ENCODE peak calls at places on chromosome 22, in ten cellular contexts. One of them, this sample, is unnamed.

GRCh38 chr22:18064636-18065035 is 13.2 kb upstream of the PEX26 start:
- DNase-seq in GM12865: no peak
- DNase-seq in H9: no peak
- DNase-seq in tibial artery: no peak
- DNase-seq in cardiac fibroblast: no peak
- DNase-seq in mesothelial cell of epicardium: no peak
- DNase-seq in MM.1S: no peak
- DNase-seq in left ventricle myocardium inferior: no peak
- DNase-seq in fibroblast of the aortic adventitia: no peak
- DNase-seq in hepatocyte: no peak
- DNase-seq in this sample: no peak

GRCh38 chr22:22210375-22210774 is 34.2 kb upstream of the VPREB1 start:
- DNase-seq in GM12865: peak; percentile 64
- DNase-seq in H9: no peak
- DNase-seq in tibial artery: no peak
- DNase-seq in cardiac fibroblast: peak; percentile 23
- DNase-seq in mesothelial cell of epicardium: no peak
- DNase-seq in MM.1S: peak; percentile 41
- DNase-seq in left ventricle myocardium inferior: no peak
- DNase-seq in fibroblast of the aortic adventitia: peak; percentile 71
- DNase-seq in hepatocyte: peak; percentile 41
- DNase-seq in this sample: no peak

GRCh38 chr22:26903030-26903856 is 245.9 kb downstream of the MIAT start:
- DNase-seq in GM12865: no peak
- DNase-seq in H9: peak; percentile 56
- DNase-seq in tibial artery: no peak
- DNase-seq in cardiac fibroblast: no peak
- DNase-seq in mesothelial cell of epicardium: no peak
- DNase-seq in MM.1S: no peak
- DNase-seq in left ventricle myocardium inferior: no peak
- DNase-seq in fibroblast of the aortic adventitia: no peak
- DNase-seq in hepatocyte: peak; percentile 46
- DNase-seq in this sample: no peak

GRCh38 chr22:43077121-43077877 is 11.9 kb downstream of the TTLL1 start:
- DNase-seq in GM12865: no peak
- DNase-seq in H9: no peak
- DNase-seq in tibial artery: no peak
- DNase-seq in cardiac fibroblast: peak; percentile 28
- DNase-seq in mesothelial cell of epicardium: no peak
- DNase-seq in MM.1S: no peak
- DNase-seq in left ventricle myocardium inferior: peak; percentile 65
- DNase-seq in fibroblast of the aortic adventitia: no peak
- DNase-seq in hepatocyte: no peak
- DNase-seq in this sample: no peak

GRCh38 chr22:46025973-46026906 is 49.3 kb upstream of the WNT7B start:
- DNase-seq in GM12865: no peak
- DNase-seq in H9: no peak
- DNase-seq in tibial artery: peak; percentile 18
- DNase-seq in cardiac fibroblast: no peak
- DNase-seq in mesothelial cell of epicardium: no peak
- DNase-seq in MM.1S: no peak
- DNase-seq in left ventricle myocardium inferior: peak; percentile 11
- DNase-seq in fibroblast of the aortic adventitia: no peak
- DNase-seq in hepatocyte: no peak
- DNase-seq in this sample: no peak

GRCh38 chr22:50192056-50192824 is 6.5 kb downstream of the TRABD start:
- DNase-seq in GM12865: peak; percentile 66
- DNase-seq in H9: no peak
- DNase-seq in tibial artery: no peak
- DNase-seq in cardiac fibroblast: no peak
- DNase-seq in mesothelial cell of epicardium: no peak
- DNase-seq in MM.1S: no peak
- DNase-seq in left ventricle myocardium inferior: no peak
- DNase-seq in fibroblast of the aortic adventitia: no peak
- DNase-seq in hepatocyte: no peak
- DNase-seq in this sample: no peak

GRCh38 chr22:29799217-29799680 is 32.1 kb downstream of the UQCR10 start:
- DNase-seq in GM12865: no peak
- DNase-seq in H9: no peak
- DNase-seq in tibial artery: peak; percentile 93
- DNase-seq in cardiac fibroblast: peak; percentile 97
- DNase-seq in mesothelial cell of epicardium: no peak
- DNase-seq in MM.1S: no peak
- DNase-seq in left ventricle myocardium inferior: peak; percentile 88
- DNase-seq in fibroblast of the aortic adventitia: peak; percentile 96
- DNase-seq in hepatocyte: peak; percentile 78
- DNase-seq in this sample: no peak

GRCh38 chr22:19128009-19128401 is 3.1 kb upstream of the TSSK2 start:
- DNase-seq in GM12865: no peak
- DNase-seq in H9: no peak
- DNase-seq in tibial artery: no peak
- DNase-seq in cardiac fibroblast: no peak
- DNase-seq in mesothelial cell of epicardium: no peak
- DNase-seq in MM.1S: no peak
- DNase-seq in left ventricle myocardium inferior: no peak
- DNase-seq in fibroblast of the aortic adventitia: no peak
- DNase-seq in hepatocyte: no peak
- DNase-seq in this sample: no peak

GRCh38 chr22:46942816-46943783 is 180.7 kb downstream of the TBC1D22A start:
- DNase-seq in GM12865: no peak
- DNase-seq in H9: no peak
- DNase-seq in tibial artery: no peak
- DNase-seq in cardiac fibroblast: no peak
- DNase-seq in mesothelial cell of epicardium: no peak
- DNase-seq in MM.1S: no peak
- DNase-seq in left ventricle myocardium inferior: peak; percentile 41
- DNase-seq in fibroblast of the aortic adventitia: no peak
- DNase-seq in hepatocyte: no peak
- DNase-seq in this sample: no peak

GRCh38 chr22:27801197-27801615 is 350 bp downstream of the MN1 start:
- DNase-seq in GM12865: peak; percentile 10
- DNase-seq in H9: peak; percentile 61
- DNase-seq in tibial artery: no peak
- DNase-seq in cardiac fibroblast: peak; percentile 54
- DNase-seq in mesothelial cell of epicardium: peak; percentile 68
- DNase-seq in MM.1S: no peak
- DNase-seq in left ventricle myocardium inferior: peak; percentile 36
- DNase-seq in fibroblast of the aortic adventitia: no peak
- DNase-seq in hepatocyte: peak; percentile 61
- DNase-seq in this sample: no peak

GRCh38 chr22:19498866-19499190 is 19.1 kb downstream of the CDC45 start:
- DNase-seq in GM12865: no peak
- DNase-seq in H9: no peak
- DNase-seq in tibial artery: no peak
- DNase-seq in cardiac fibroblast: no peak
- DNase-seq in mesothelial cell of epicardium: no peak
- DNase-seq in MM.1S: no peak
- DNase-seq in left ventricle myocardium inferior: no peak
- DNase-seq in fibroblast of the aortic adventitia: no peak
- DNase-seq in hepatocyte: no peak
- DNase-seq in this sample: no peak

GRCh38 chr22:19873138-19873959 is 18.7 kb upstream of the GNB1L start:
- DNase-seq in GM12865: no peak
- DNase-seq in H9: no peak
- DNase-seq in tibial artery: peak; percentile 15
- DNase-seq in cardiac fibroblast: no peak
- DNase-seq in mesothelial cell of epicardium: no peak
- DNase-seq in MM.1S: no peak
- DNase-seq in left ventricle myocardium inferior: no peak
- DNase-seq in fibroblast of the aortic adventitia: no peak
- DNase-seq in hepatocyte: no peak
- DNase-seq in this sample: no peak

GRCh38 chr22:19864538-19865106 is 9.9 kb upstream of the GNB1L start:
- DNase-seq in GM12865: no peak
- DNase-seq in H9: no peak
- DNase-seq in tibial artery: no peak
- DNase-seq in cardiac fibroblast: peak; percentile 52
- DNase-seq in mesothelial cell of epicardium: no peak
- DNase-seq in MM.1S: no peak
- DNase-seq in left ventricle myocardium inferior: no peak
- DNase-seq in fibroblast of the aortic adventitia: no peak
- DNase-seq in hepatocyte: no peak
- DNase-seq in this sample: no peak

GRCh38 chr22:50308597-50308935 is 1.1 kb upstream of the PLXNB2 start:
- DNase-seq in GM12865: no peak
- DNase-seq in H9: peak; percentile 71
- DNase-seq in tibial artery: peak; percentile 86
- DNase-seq in cardiac fibroblast: peak; percentile 88
- DNase-seq in mesothelial cell of epicardium: no peak
- DNase-seq in MM.1S: no peak
- DNase-seq in left ventricle myocardium inferior: peak; percentile 92
- DNase-seq in fibroblast of the aortic adventitia: peak; percentile 48
- DNase-seq in hepatocyte: no peak
- DNase-seq in this sample: no peak

GRCh38 chr22:42444060-42444904 is 12.1 kb upstream of the NFAM1 start:
- DNase-seq in GM12865: peak; percentile 92
- DNase-seq in H9: peak; percentile 93
- DNase-seq in tibial artery: peak; percentile 84
- DNase-seq in cardiac fibroblast: peak; percentile 96
- DNase-seq in mesothelial cell of epicardium: peak; percentile 88
- DNase-seq in MM.1S: peak; percentile 75
- DNase-seq in left ventricle myocardium inferior: peak; percentile 86
- DNase-seq in fibroblast of the aortic adventitia: peak; percentile 95
- DNase-seq in hepatocyte: peak; percentile 89
- DNase-seq in this sample: peak; percentile 77

GRCh38 chr22:47484960-47485571 is 722.6 kb downstream of the TBC1D22A start:
- DNase-seq in GM12865: no peak
- DNase-seq in H9: no peak
- DNase-seq in tibial artery: no peak
- DNase-seq in cardiac fibroblast: no peak
- DNase-seq in mesothelial cell of epicardium: no peak
- DNase-seq in MM.1S: no peak
- DNase-seq in left ventricle myocardium inferior: no peak
- DNase-seq in fibroblast of the aortic adventitia: no peak
- DNase-seq in hepatocyte: no peak
- DNase-seq in this sample: no peak

GRCh38 chr22:46078241-46079092 is 71.9 kb upstream of the PPARA start:
- DNase-seq in GM12865: no peak
- DNase-seq in H9: no peak
- DNase-seq in tibial artery: peak; percentile 68
- DNase-seq in cardiac fibroblast: peak; percentile 34
- DNase-seq in mesothelial cell of epicardium: no peak
- DNase-seq in MM.1S: no peak
- DNase-seq in left ventricle myocardium inferior: peak; percentile 82
- DNase-seq in fibroblast of the aortic adventitia: peak; percentile 90
- DNase-seq in hepatocyte: no peak
- DNase-seq in this sample: no peak

GRCh38 chr22:50282361-50283144 is 12.4 kb upstream of the MAPK11 start:
- DNase-seq in GM12865: no peak
- DNase-seq in H9: no peak
- DNase-seq in tibial artery: no peak
- DNase-seq in cardiac fibroblast: peak; percentile 51
- DNase-seq in mesothelial cell of epicardium: peak; percentile 79
- DNase-seq in MM.1S: no peak
- DNase-seq in left ventricle myocardium inferior: no peak
- DNase-seq in fibroblast of the aortic adventitia: peak; percentile 36
- DNase-seq in hepatocyte: peak; percentile 89
- DNase-seq in this sample: no peak

GRCh38 chr22:39543095-39543494 is 10.5 kb upstream of the RPS19BP1 start:
- DNase-seq in GM12865: peak; percentile 34
- DNase-seq in H9: peak; percentile 68
- DNase-seq in tibial artery: no peak
- DNase-seq in cardiac fibroblast: peak; percentile 29
- DNase-seq in mesothelial cell of epicardium: no peak
- DNase-seq in MM.1S: no peak
- DNase-seq in left ventricle myocardium inferior: no peak
- DNase-seq in fibroblast of the aortic adventitia: no peak
- DNase-seq in hepatocyte: peak; percentile 57
- DNase-seq in this sample: no peak
- TF ChIP-seq CTCF in GM12865: peak; percentile 50
- TF ChIP-seq CTCF in H9: peak; percentile 70
- TF ChIP-seq CTCF in tibial artery: no peak
- TF ChIP-seq CTCF in cardiac fibroblast: peak; percentile 42
- TF ChIP-seq CTCF in mesothelial cell of epicardium: no peak
- TF ChIP-seq CTCF in MM.1S: peak; percentile 41
- TF ChIP-seq CTCF in left ventricle myocardium inferior: peak; percentile 15
- TF ChIP-seq CTCF in fibroblast of the aortic adventitia: peak; percentile 22
- TF ChIP-seq CTCF in hepatocyte: peak; percentile 51
- TF ChIP-seq CTCF in this sample: peak; percentile 60

DNA sequence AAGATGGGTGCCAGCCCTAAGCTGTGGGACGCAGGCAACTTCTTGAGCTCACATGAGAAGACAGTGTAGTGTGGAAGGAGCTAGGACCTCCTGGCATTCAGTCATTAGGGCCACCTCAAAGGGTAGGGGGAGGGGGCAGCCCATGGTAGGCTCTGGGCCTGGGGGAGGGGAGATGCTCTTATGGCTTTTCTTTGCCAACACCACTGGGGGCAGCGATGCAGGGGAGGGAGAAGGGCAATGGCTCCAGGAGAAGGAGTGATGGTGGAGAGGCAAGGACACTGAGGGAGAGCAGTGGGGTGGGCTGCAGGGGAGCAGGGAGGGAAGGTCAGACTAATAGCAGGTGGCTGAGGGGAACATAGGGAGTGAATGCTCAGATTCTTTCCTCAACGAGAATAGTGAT is 63.3 kb upstream of the SUSD2 start:
- DNase-seq in GM12865: no peak
- DNase-seq in H9: peak; percentile 47
- DNase-seq in tibial artery: no peak
- DNase-seq in cardiac fibroblast: no peak
- DNase-seq in mesothelial cell of epicardium: no peak
- DNase-seq in MM.1S: no peak
- DNase-seq in left ventricle myocardium inferior: no peak
- DNase-seq in fibroblast of the aortic adventitia: no peak
- DNase-seq in hepatocyte: no peak
- DNase-seq in this sample: no peak
- TF ChIP-seq CTCF in GM12865: no peak
- TF ChIP-seq CTCF in H9: peak; percentile 27
- TF ChIP-seq CTCF in tibial artery: no peak
- TF ChIP-seq CTCF in cardiac fibroblast: no peak
- TF ChIP-seq CTCF in mesothelial cell of epicardium: no peak
- TF ChIP-seq CTCF in MM.1S: peak; percentile 11
- TF ChIP-seq CTCF in left ventricle myocardium inferior: no peak
- TF ChIP-seq CTCF in fibroblast of the aortic adventitia: peak; percentile 0
- TF ChIP-seq CTCF in hepatocyte: no peak
- TF ChIP-seq CTCF in this sample: no peak

DNA sequence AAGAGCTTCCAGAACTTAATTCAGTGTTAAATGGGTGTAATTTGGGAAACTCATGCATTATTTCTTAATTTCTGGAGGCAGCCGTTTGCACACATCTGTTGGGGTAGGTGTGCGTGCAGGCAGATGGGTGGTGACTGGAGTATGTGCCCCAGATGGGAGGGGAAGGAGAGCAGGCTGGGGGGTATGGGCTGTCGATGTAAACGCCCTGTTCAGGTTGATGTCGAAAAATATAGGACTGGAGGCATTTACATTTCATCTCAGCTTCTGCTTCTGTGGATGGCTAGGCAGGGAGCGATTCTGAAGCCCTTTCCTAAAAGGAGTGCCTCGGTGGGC is 13.8 kb upstream of the SHISAL1 start:
- DNase-seq in GM12865: no peak
- DNase-seq in H9: no peak
- DNase-seq in tibial artery: no peak
- DNase-seq in cardiac fibroblast: no peak
- DNase-seq in mesothelial cell of epicardium: no peak
- DNase-seq in MM.1S: no peak
- DNase-seq in left ventricle myocardium inferior: no peak
- DNase-seq in fibroblast of the aortic adventitia: no peak
- DNase-seq in hepatocyte: no peak
- DNase-seq in this sample: no peak
- TF ChIP-seq CTCF in GM12865: no peak
- TF ChIP-seq CTCF in H9: no peak
- TF ChIP-seq CTCF in tibial artery: no peak
- TF ChIP-seq CTCF in cardiac fibroblast: no peak
- TF ChIP-seq CTCF in mesothelial cell of epicardium: no peak
- TF ChIP-seq CTCF in MM.1S: no peak
- TF ChIP-seq CTCF in left ventricle myocardium inferior: no peak
- TF ChIP-seq CTCF in fibroblast of the aortic adventitia: no peak
- TF ChIP-seq CTCF in hepatocyte: no peak
- TF ChIP-seq CTCF in this sample: no peak

GRCh38 chr22:37818397-37819099 is 4.6 kb upstream of the GALR3 start:
- DNase-seq in GM12865: peak; percentile 81
- DNase-seq in H9: peak; percentile 77
- DNase-seq in tibial artery: peak; percentile 46
- DNase-seq in cardiac fibroblast: peak; percentile 61
- DNase-seq in mesothelial cell of epicardium: peak; percentile 68
- DNase-seq in MM.1S: peak; percentile 37
- DNase-seq in left ventricle myocardium inferior: peak; percentile 60
- DNase-seq in fibroblast of the aortic adventitia: peak; percentile 38
- DNase-seq in hepatocyte: peak; percentile 79
- DNase-seq in this sample: no peak
- TF ChIP-seq CTCF in GM12865: peak; percentile 43
- TF ChIP-seq CTCF in H9: peak; percentile 59
- TF ChIP-seq CTCF in tibial artery: peak; percentile 21
- TF ChIP-seq CTCF in cardiac fibroblast: peak; percentile 39
- TF ChIP-seq CTCF in mesothelial cell of epicardium: no peak
- TF ChIP-seq CTCF in MM.1S: peak; percentile 25
- TF ChIP-seq CTCF in left ventricle myocardium inferior: peak; percentile 50
- TF ChIP-seq CTCF in fibroblast of the aortic adventitia: peak; percentile 46
- TF ChIP-seq CTCF in hepatocyte: peak; percentile 48
- TF ChIP-seq CTCF in this sample: no peak